ENCODE peak calls at places on chromosomes 2 and 18, in five cellular contexts. R is HFFc6, Y is cardiac muscle cell, A is mucosa of descending colon, F is neural crest cell. P is an unnamed sample.

GRCh38 chr2:241632478-241633325 is 4.3 kb downstream of the THAP4 start:
- DNase-seq in R (no peak), Y (no peak), A (no peak), F (no peak), P (no peak)

GRCh38 chr2:15220618-15221017 is 340.5 kb downstream of the NBAS start:
- DNase-seq in R (no peak), Y (no peak), A (no peak), F (no peak), P (no peak)

GRCh38 chr2:197086500-197086899 is 160.0 kb upstream of the PGAP1 start:
- DNase-seq in R (no peak), Y (no peak), A (no peak), F (no peak), P (no peak)

GRCh38 chr2:239802101-239802649 is 223.0 kb downstream of the NDUFA10 start:
- DNase-seq in R (no peak), Y (no peak), A (no peak), F (no peak), P (no peak)

GRCh38 chr2:173119069-173119807 is 43.6 kb downstream of the MAP3K20 start:
- DNase-seq in R (no peak), Y (peak; percentile 24), A (no peak), F (no peak), P (no peak)

GRCh38 chr18:63317982-63318881 is 1.3 kb downstream of the BCL2 start:
- DNase-seq in R (no peak), Y (no peak), A (peak; percentile 87), F (peak; percentile 33), P (no peak)

GRCh38 chr2:169828141-169828811 is 1.0 kb downstream of the UBR3 start:
- DNase-seq in R (peak; percentile 25), Y (peak; percentile 43), A (no peak), F (peak; percentile 14), P (no peak)

GRCh38 chr2:129180124-129180716 is 799.2 kb upstream of the RAB6C start:
- DNase-seq in R (no peak), Y (no peak), A (no peak), F (no peak), P (no peak)

GRCh38 chr18:2494921-2495320 is 76.4 kb downstream of the METTL4 start:
- DNase-seq in R (no peak), Y (peak; percentile 19), A (no peak), F (no peak), P (no peak)

GRCh38 chr18:11078491-11078890 is 70.9 kb downstream of the PIEZO2 start:
- DNase-seq in R (no peak), Y (peak; percentile 32), A (no peak), F (no peak), P (no peak)

GRCh38 chr2:28709101-28709500 is 42.5 kb upstream of the PPP1CB start:
- DNase-seq in R (no peak), Y (no peak), A (peak; percentile 63), F (no peak), P (no peak)

GRCh38 chr18:69574401-69574800 is 173.7 kb downstream of the DOK6 start:
- DNase-seq in R (no peak), Y (peak; percentile 27), A (no peak), F (no peak), P (no peak)

GRCh38 chr2:112803691-112804521 is 19.6 kb upstream of the IL1A start:
- DNase-seq in R (peak; percentile 94), Y (peak; percentile 63), A (no peak), F (no peak), P (no peak)

GRCh38 chr2:74278176-74278575 is 65.0 kb downstream of the SLC4A5 start:
- DNase-seq in R (no peak), Y (no peak), A (peak; percentile 51), F (no peak), P (no peak)

GRCh38 chr2:120701096-120701860 is 34.4 kb upstream of the GLI2 start:
- DNase-seq in R (no peak), Y (no peak), A (no peak), F (no peak), P (no peak)

GRCh38 chr2:213067888-213068287 is 83.5 kb downstream of the IKZF2 start:
- DNase-seq in R (peak; percentile 32), Y (no peak), A (no peak), F (no peak), P (no peak)

GRCh38 chr18:58856881-58857280 is 7.8 kb upstream of the ZNF532 start:
- DNase-seq in R (peak; percentile 58), Y (no peak), A (no peak), F (no peak), P (no peak)

GRCh38 chr2:81327916-81328315 is 1023.4 kb upstream of the LRRTM1 start:
- DNase-seq in R (no peak), Y (no peak), A (no peak), F (no peak), P (no peak)

GRCh38 chr2:236576053-236576452 is 6.4 kb downstream of the ACKR3 start:
- DNase-seq in R (no peak), Y (no peak), A (no peak), F (peak; percentile 22), P (no peak)

GRCh38 chr2:64434039-64434657 is 19.8 kb upstream of the LGALSL start:
- DNase-seq in R (no peak), Y (no peak), A (no peak), F (no peak), P (no peak)
- TF ChIP-seq CTCF in R (no peak), Y (no peak), A (no peak), F (no peak), P (no peak)

DNA sequence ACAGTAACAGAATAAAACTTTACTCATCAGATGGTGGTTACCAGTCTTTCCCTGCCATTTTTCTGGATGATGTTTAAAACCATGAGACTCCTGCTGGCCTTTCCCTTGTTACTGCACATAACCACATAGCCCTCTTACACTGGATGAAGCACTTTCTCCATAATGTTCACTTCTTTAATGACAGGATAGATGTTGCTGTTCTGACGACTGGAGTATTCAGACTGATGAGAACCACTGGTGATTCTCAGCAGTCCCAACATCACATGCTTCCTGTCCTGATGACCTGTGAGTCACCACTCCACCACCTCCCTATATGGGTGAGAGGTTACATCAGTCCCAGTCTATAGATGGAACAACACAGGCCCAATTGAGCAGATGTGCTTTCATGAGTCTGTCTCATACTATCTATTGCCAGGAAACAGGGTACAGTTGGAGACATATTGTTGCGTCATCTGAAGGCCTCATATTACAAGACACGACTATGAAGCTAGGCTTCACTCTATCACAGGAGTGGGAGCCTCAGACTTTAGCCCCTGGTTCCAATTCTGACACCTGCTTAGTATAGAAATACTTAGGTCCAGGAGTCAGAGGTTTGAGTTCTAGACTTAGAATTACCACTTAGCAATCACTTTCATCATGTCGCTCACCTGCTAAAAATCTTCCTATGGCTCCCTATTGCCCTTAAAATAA is 145.7 kb upstream of the KLF7 start:
- DNase-seq in R (peak; percentile 87), Y (peak; percentile 97), A (no peak), F (no peak), P (peak; percentile 69)
- TF ChIP-seq CTCF in R (peak; percentile 65), Y (peak; percentile 60), A (no peak), F (peak; percentile 24), P (peak; percentile 28)

DNA sequence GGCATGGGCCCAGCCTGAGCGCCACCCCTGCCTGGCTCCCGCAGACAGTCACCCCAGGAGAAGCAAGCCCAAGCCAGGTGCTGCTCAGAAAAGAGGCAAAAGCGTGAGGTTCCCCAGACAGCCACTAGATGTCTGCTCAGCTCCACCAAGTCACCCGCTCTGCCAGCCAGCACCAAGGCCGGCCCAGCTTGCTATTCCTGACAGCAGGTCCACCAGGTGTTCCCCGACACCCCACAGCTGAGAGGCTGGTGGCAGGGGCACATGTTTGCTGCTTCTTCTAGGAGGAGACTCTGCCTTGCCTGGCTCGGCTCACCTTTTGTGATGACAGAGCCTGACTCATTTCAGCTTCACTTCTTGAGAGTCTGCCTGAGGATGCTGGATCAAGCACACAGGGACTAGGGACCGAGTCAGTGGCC is 206.7 kb downstream of the MGAT5 start:
- DNase-seq in R (peak; percentile 50), Y (peak; percentile 64), A (peak; percentile 46), F (peak; percentile 36), P (no peak)
- TF ChIP-seq CTCF in R (peak; percentile 78), Y (peak; percentile 69), A (no peak), F (peak; percentile 76), P (peak; percentile 45)

GRCh38 chr2:9335322-9335754 is 88.0 kb downstream of the ITGB1BP1 start:
- DNase-seq in R (no peak), Y (no peak), A (peak; percentile 87), F (no peak), P (no peak)

GRCh38 chr2:9334722-9335121 is 88.6 kb downstream of the ITGB1BP1 start:
- DNase-seq in R (no peak), Y (no peak), A (no peak), F (no peak), P (no peak)

GRCh38 chr2:9332136-9332852 is 91.0 kb downstream of the ITGB1BP1 start:
- DNase-seq in R (no peak), Y (no peak), A (no peak), F (no peak), P (no peak)

GRCh38 chr2:9332853-9333245 is 90.5 kb downstream of the ITGB1BP1 start:
- DNase-seq in R (no peak), Y (no peak), A (no peak), F (no peak), P (no peak)

GRCh38 chr2:9333591-9334171 is 89.6 kb downstream of the ITGB1BP1 start:
- DNase-seq in R (peak; percentile 85), Y (peak; percentile 85), A (peak; percentile 65), F (no peak), P (no peak)
- TF ChIP-seq CTCF in R (peak; percentile 80), Y (peak; percentile 81), A (no peak), F (peak; percentile 75), P (peak; percentile 85)

P was measured in AG09319.